ENCODE peak calls at places on chromosomes 6 and 20, in nine cellular contexts. A is IMR-90; P is right lobe of liver; K is ovary; E is CD8-positive, alpha-beta T cell; S is HepG2; F is Peyer's patch; U is testis; N is adrenal gland. D is an unnamed sample.

GRCh38 chr6:135498178-135498841 is 770 bp upstream of the AHI1 start:
- DNase-seq in A (peak), P (peak), K (peak), E (peak), S (peak), F (peak), U (peak), N (peak), D (peak)

GRCh38 chr20:58922036-58922435 is 59.0 kb upstream of the NELFCD start:
- DNase-seq in A (no peak), P (no peak), K (no peak), E (no peak), S (no peak), F (no peak), U (no peak), N (no peak), D (no peak)

GRCh38 chr6:129491436-129491835 is 218.5 kb downstream of the ARHGAP18 start:
- DNase-seq in A (peak), P (no peak), K (no peak), E (no peak), S (no peak), F (no peak), U (no peak), N (no peak), D (no peak)

GRCh38 chr6:159983641-159984080 is 14.8 kb downstream of the IGF2R start:
- DNase-seq in A (peak), P (no peak), K (no peak), E (no peak), S (no peak), F (no peak), U (no peak), N (no peak), D (no peak)

GRCh38 chr6:42400886-42401604 is 50.7 kb downstream of the TRERF1 start:
- DNase-seq in A (no peak), P (no peak), K (no peak), E (no peak), S (no peak), F (no peak), U (no peak), N (no peak), D (no peak)

GRCh38 chr6:2913621-2914317 is 10.7 kb upstream of the SERPINB9 start:
- DNase-seq in A (no peak), P (no peak), K (no peak), E (no peak), S (no peak), F (no peak), U (no peak), N (no peak), D (no peak)

GRCh38 chr6:15754035-15754705 is 91.3 kb upstream of the DTNBP1 start:
- DNase-seq in A (peak), P (no peak), K (no peak), E (no peak), S (no peak), F (no peak), U (no peak), N (no peak), D (no peak)

GRCh38 chr6:21228411-21228810 is 365.1 kb upstream of the SOX4 start:
- DNase-seq in A (peak), P (no peak), K (no peak), E (no peak), S (no peak), F (no peak), U (no peak), N (no peak), D (no peak)

GRCh38 chr6:29553268-29554057 is 6.1 kb downstream of the UBD start:
- DNase-seq in A (peak), P (no peak), K (peak), E (peak), S (no peak), F (no peak), U (peak), N (peak), D (peak)

GRCh38 chr6:4084444-4085328 is 5.7 kb upstream of the FAM217A start:
- DNase-seq in A (no peak), P (no peak), K (no peak), E (no peak), S (no peak), F (no peak), U (no peak), N (no peak), D (no peak)

GRCh38 chr6:87172292-87172691 is 16.9 kb downstream of the ZNF292 start:
- DNase-seq in A (no peak), P (no peak), K (no peak), E (no peak), S (no peak), F (no peak), U (no peak), N (no peak), D (no peak)

GRCh38 chr6:38371312-38371672 is 268.4 kb downstream of the BTBD9 start:
- DNase-seq in A (no peak), P (no peak), K (peak), E (no peak), S (no peak), F (no peak), U (no peak), N (peak), D (no peak)

GRCh38 chr6:900716-901605 is 208.0 kb upstream of the EXOC2 start:
- DNase-seq in A (no peak), P (peak), K (no peak), E (no peak), S (peak), F (no peak), U (no peak), N (no peak), D (no peak)

GRCh38 chr6:74785236-74785635 is 420.6 kb downstream of the COL12A1 start:
- DNase-seq in A (peak), P (no peak), K (no peak), E (no peak), S (no peak), F (no peak), U (no peak), N (no peak), D (no peak)

GRCh38 chr20:3981132-3981452 is 34.3 kb downstream of the RNF24 start:
- DNase-seq in A (no peak), P (no peak), K (no peak), E (no peak), S (no peak), F (no peak), U (no peak), N (no peak), D (no peak)

GRCh38 chr6:42292002-42292735 is 74.5 kb upstream of the MRPS10 start:
- DNase-seq in A (peak), P (no peak), K (no peak), E (no peak), S (no peak), F (no peak), U (no peak), N (no peak), D (no peak)

GRCh38 chr20:45316150-45317080 is 8.3 kb upstream of the MATN4 start:
- DNase-seq in A (no peak), P (no peak), K (no peak), E (no peak), S (no peak), F (peak), U (no peak), N (no peak), D (no peak)

GRCh38 chr6:152746172-152746553 is 4.4 kb upstream of the VIP start:
- DNase-seq in A (peak), P (no peak), K (no peak), E (no peak), S (peak), F (no peak), U (no peak), N (no peak), D (no peak)

GRCh38 chr6:34516391-34517324 is 39.5 kb downstream of the SPDEF start:
- DNase-seq in A (no peak), P (peak), K (no peak), E (no peak), S (no peak), F (peak), U (no peak), N (no peak), D (no peak)

GRCh38 chr20:44142416-44142815 is 44.6 kb downstream of the JPH2 start:
- DNase-seq in A (peak), P (no peak), K (no peak), E (no peak), S (no peak), F (no peak), U (no peak), N (no peak), D (no peak)

GRCh38 chr20:61956396-61957342 is 109.0 kb downstream of the TAF4 start:
- DNase-seq in A (peak), P (no peak), K (peak), E (no peak), S (peak), F (no peak), U (peak), N (peak), D (no peak)

GRCh38 chr6:113644861-113645575 is 212.1 kb upstream of the MARCKS start:
- DNase-seq in A (peak), P (no peak), K (no peak), E (no peak), S (peak), F (no peak), U (no peak), N (no peak), D (no peak)

GRCh38 chr6:148874698-148875293 is 128.0 kb downstream of the UST start:
- DNase-seq in A (no peak), P (no peak), K (no peak), E (no peak), S (no peak), F (no peak), U (no peak), N (no peak), D (no peak)

GRCh38 chr6:29651413-29652197 is 5.3 kb upstream of the MOG start:
- DNase-seq in A (peak), P (no peak), K (no peak), E (no peak), S (peak), F (no peak), U (no peak), N (no peak), D (no peak)

GRCh38 chr20:58711266-58712051 is 18.9 kb downstream of the NPEPL1 start:
- DNase-seq in A (no peak), P (peak), K (peak), E (no peak), S (no peak), F (peak), U (peak), N (no peak), D (no peak)

GRCh38 chr6:158033077-158033750 is 51.6 kb downstream of the SYNJ2 start:
- DNase-seq in A (no peak), P (peak), K (peak), E (no peak), S (no peak), F (no peak), U (no peak), N (peak), D (no peak)

GRCh38 chr6:43334466-43335095 is 26.0 kb upstream of the CRIP3 start:
- DNase-seq in A (peak), P (no peak), K (no peak), E (no peak), S (peak), F (no peak), U (no peak), N (no peak), D (no peak)

GRCh38 chr20:64065973-64066341 is 3.0 kb downstream of the TCEA2 start:
- DNase-seq in A (peak), P (peak), K (no peak), E (peak), S (no peak), F (no peak), U (no peak), N (no peak), D (no peak)

GRCh38 chr6:34234667-34235604 is 1.7 kb upstream of the HMGA1 start:
- DNase-seq in A (no peak), P (peak), K (no peak), E (peak), S (no peak), F (peak), U (peak), N (no peak), D (peak)

DNA sequence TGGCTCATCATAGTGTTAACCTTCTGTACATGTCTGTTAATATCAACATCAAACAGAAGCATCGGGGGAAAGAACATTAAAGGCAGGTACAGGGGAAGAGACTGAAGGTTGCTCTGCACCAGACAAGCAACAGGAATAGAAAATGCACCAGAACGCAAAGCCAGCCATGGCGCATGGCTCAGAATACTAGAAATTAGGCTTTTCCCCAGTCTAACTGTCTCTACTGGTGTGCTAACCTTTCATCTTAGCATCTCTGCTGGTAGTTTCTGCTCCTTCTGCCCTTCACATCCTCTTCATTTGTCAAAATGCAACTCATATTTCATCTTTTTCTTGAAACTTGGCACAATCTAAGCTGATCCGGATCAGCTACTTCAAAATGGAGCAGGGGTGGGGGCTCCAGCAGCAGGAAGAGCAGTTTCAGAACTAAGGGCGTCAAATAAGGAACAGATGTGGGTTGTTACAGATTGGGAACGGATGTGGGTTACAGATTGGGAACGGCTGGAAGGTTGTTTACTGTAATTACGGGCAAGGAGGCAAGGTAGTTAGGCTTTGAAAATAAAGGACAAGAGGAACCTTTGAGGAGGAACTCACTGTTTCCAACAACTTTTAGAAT is 13.1 kb upstream of the RNASET2 start:
- DNase-seq in A (no peak), P (no peak), K (no peak), E (no peak), S (no peak), F (no peak), U (no peak), N (no peak), D (no peak)
- H3K27ac ChIP-seq in A (no peak), P (no peak), K (no peak), E (no peak), S (no peak), F (no peak), U (no peak), N (no peak), D (peak)

GRCh38 chr6:121592955-121593665 is 157.7 kb downstream of the GJA1 start:
- DNase-seq in A (peak), P (no peak), K (no peak), E (no peak), S (no peak), F (no peak), U (peak), N (no peak), D (no peak)
- H3K4me3 ChIP-seq in A (no peak), P (no peak), K (no peak), E (no peak), S (no peak), F (no peak), U (no peak), N (no peak), D (no peak)

DNA sequence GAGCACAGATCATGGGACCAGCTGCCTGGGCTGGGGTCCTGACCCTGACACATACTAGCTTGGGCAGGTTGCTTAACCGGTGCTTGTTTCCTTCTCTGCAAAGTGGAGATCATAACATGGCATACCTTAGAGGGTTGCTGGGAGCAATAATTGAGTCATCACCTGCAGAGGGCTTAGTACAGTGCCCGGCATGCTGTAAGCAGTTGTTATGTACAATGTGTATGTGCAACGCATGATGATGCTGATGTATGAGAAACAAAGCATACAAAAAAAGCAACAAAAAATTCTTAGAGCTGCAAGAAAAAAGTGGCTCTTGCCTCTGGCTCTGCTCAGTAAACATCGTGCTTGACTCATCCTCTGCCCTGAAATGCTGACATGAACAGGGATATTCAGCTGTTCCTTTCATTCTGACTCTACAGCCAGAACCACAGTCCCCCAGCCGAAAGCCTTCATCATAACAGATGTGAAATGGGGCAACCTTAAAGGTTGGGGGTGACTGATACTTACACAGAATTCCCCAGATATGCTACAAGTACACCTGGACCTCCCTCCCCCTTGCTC is 91.7 kb downstream of the CLIC5 start:
- DNase-seq in A (peak), P (no peak), K (no peak), E (no peak), S (no peak), F (no peak), U (no peak), N (no peak), D (no peak)
- H3K27ac ChIP-seq in A (no peak), P (no peak), K (no peak), E (no peak), S (no peak), F (no peak), U (no peak), N (no peak), D (no peak)

GRCh38 chr6:96923400-96923799 is 1.1 kb upstream of the KLHL32 start:
- DNase-seq in A (no peak), P (no peak), K (no peak), E (no peak), S (no peak), F (no peak), U (no peak), N (no peak), D (no peak)
- H3K4me3 ChIP-seq in A (no peak), P (no peak), K (no peak), E (no peak), S (peak), F (no peak), U (no peak), N (no peak), D (no peak)

GRCh38 chr20:10828221-10828620 is 154.4 kb upstream of the JAG1 start:
- DNase-seq in A (no peak), P (no peak), K (no peak), E (no peak), S (no peak), F (no peak), U (no peak), N (no peak), D (no peak)
- H3K27ac ChIP-seq in A (no peak), P (no peak), K (no peak), E (no peak), S (no peak), F (no peak), U (no peak), N (no peak), D (no peak)

GRCh38 chr6:150175611-150176151 is 32.8 kb downstream of the PPP1R14C start:
- DNase-seq in A (no peak), P (no peak), K (no peak), E (no peak), S (no peak), F (no peak), U (no peak), N (no peak), D (no peak)

GRCh38 chr6:150179030-150179429 is 36.2 kb downstream of the PPP1R14C start:
- DNase-seq in A (no peak), P (no peak), K (no peak), E (no peak), S (no peak), F (no peak), U (no peak), N (no peak), D (no peak)

GRCh38 chr6:150176659-150177058 is 33.8 kb downstream of the PPP1R14C start:
- DNase-seq in A (no peak), P (no peak), K (no peak), E (no peak), S (no peak), F (no peak), U (no peak), N (no peak), D (no peak)

GRCh38 chr6:150176152-150176551 is 33.3 kb downstream of the PPP1R14C start:
- DNase-seq in A (no peak), P (no peak), K (no peak), E (no peak), S (no peak), F (peak), U (peak), N (peak), D (peak)

GRCh38 chr6:150177260-150178246 is 34.7 kb downstream of the PPP1R14C start:
- DNase-seq in A (peak), P (no peak), K (no peak), E (no peak), S (peak), F (peak), U (no peak), N (peak), D (peak)
- H3K4me3 ChIP-seq in A (no peak), P (no peak), K (no peak), E (no peak), S (no peak), F (no peak), U (no peak), N (no peak), D (no peak)

D was measured in thyroid gland.